ENCODE peak calls at places on chromosomes 6 and 20, in four cellular contexts. A, G, C and L are unnamed samples.

GRCh38 chr6:20808984-20809383 is 274.7 kb downstream of the CDKAL1 start:
- DNase-seq in A (no peak), C (no peak), G (no peak), L (no peak)

GRCh38 chr20:58131581-58132142 is 96.8 kb downstream of the ANKRD60 start:
- DNase-seq in G (peak), C (no peak), A (no peak), L (no peak)

GRCh38 chr6:70337379-70338073 is 34.6 kb upstream of the COL9A1 start:
- DNase-seq in G (no peak), C (peak), A (no peak), L (no peak)

GRCh38 chr6:142886431-142887170 is 58.4 kb downstream of the HIVEP2 start:
- DNase-seq in A (no peak), G (peak), C (no peak), L (no peak)

GRCh38 chr6:42140756-42141602 is 1.4 kb downstream of the C6orf132 start:
- DNase-seq in G (no peak), A (no peak), C (no peak), L (no peak)

GRCh38 chr20:47509104-47509661 is 7.5 kb downstream of the NCOA3 start:
- DNase-seq in A (no peak), C (no peak), G (no peak), L (no peak)

GRCh38 chr6:126444874-126445273 is 105.0 kb downstream of the CENPW start:
- DNase-seq in C (no peak), G (no peak), A (no peak), L (no peak)

GRCh38 chr6:136077834-136078576 is 172.1 kb downstream of the MTFR2 start:
- DNase-seq in G (no peak), A (no peak), C (no peak), L (no peak)

GRCh38 chr20:1508576-1508975 is 17.4 kb upstream of the SIRPB2 start:
- DNase-seq in C (no peak), A (no peak), G (no peak), L (no peak)

GRCh38 chr20:17895641-17896246 is 72.8 kb downstream of the SNX5 start:
- DNase-seq in G (no peak), C (peak), A (no peak), L (no peak)

GRCh38 chr20:52035977-52036376 is 155.6 kb downstream of the ZFP64 start:
- DNase-seq in C (no peak), A (no peak), G (no peak), L (no peak)

GRCh38 chr6:149264629-149265028 is 52.9 kb upstream of the TAB2 start:
- DNase-seq in C (no peak), G (peak), A (no peak), L (no peak)

GRCh38 chr6:167746377-167747151 is 80.1 kb upstream of the AFDN start:
- DNase-seq in C (no peak), G (no peak), A (no peak), L (no peak)

GRCh38 chr6:99348220-99348822 is 1.2 kb downstream of the FAXC start:
- DNase-seq in C (no peak), G (no peak), A (no peak), L (no peak)

GRCh38 chr6:130848945-130849344 is 21.7 kb downstream of the SMLR1 start:
- DNase-seq in C (peak), A (no peak), G (no peak), L (no peak)

GRCh38 chr20:32823737-32824588 is 4.2 kb downstream of the MAPRE1 start:
- DNase-seq in A (no peak), G (peak), C (no peak), L (no peak)

GRCh38 chr20:59747671-59748515 is 143.6 kb downstream of the PHACTR3 start:
- DNase-seq in G (no peak), A (no peak), C (peak), L (no peak)

GRCh38 chr6:36491378-36491965 is 48.7 kb downstream of the KCTD20 start:
- DNase-seq in G (peak), A (no peak), C (no peak), L (no peak)

GRCh38 chr6:100796049-100796823 is 84.9 kb downstream of the ASCC3 start:
- DNase-seq in C (no peak), G (no peak), A (no peak), L (no peak)

GRCh38 chr6:41629128-41629527 is 9.1 kb upstream of the MDFI start:
- DNase-seq in G (no peak), C (no peak), A (no peak), L (no peak)

GRCh38 chr6:127058027-127058426 is 60.4 kb upstream of the RSPO3 start:
- DNase-seq in G (no peak), C (no peak), A (no peak), L (no peak)

DNA sequence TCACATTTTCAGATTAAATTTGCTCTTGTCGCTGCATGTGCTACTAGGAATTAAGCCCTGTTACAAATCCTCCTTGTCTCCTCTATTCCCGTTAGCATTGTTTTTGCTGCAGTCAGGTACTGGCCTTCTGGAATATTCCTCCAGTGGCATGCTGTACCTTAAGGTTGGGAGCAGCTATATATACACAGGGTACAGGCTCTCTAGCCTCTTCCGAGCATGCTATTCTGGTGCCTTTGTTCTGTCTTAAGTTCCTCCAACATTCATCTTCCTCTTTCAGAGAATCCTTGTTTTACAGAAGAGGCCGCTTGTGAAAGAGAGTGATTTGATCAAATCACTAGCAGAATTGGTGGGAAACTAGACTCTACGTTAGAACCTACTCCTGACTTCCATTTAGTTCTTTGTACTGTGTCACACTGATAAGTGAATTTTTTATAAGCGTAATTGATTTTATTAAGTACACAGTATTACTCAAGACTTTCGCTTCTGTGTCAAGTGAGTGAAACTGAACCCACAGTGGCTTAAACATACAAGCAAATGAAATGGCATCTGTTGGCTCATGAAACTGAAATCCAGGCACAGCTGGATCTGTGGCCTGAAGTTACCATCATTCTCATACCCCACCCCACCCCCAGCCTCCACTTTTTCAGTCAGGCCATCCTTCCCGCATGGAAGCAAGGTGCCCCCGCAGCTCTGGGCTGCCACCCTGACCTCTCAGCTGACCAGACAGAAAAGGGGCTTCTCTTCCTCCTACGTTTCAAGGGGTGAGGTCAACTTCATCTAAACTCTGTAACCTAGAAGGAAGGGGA is 102.4 kb downstream of the RPP40 start:
- DNase-seq in G (no peak), C (no peak), A (no peak), L (no peak)
- TF ChIP-seq HMGXB4 in G (no peak), C (no peak), A (no peak), L (no peak)

GRCh38 chr20:62776692-62777527 is 19.4 kb upstream of the MRGBP start:
- DNase-seq in C (peak), A (no peak), G (peak), L (no peak)

GRCh38 chr20:62776035-62776691 is 20.1 kb upstream of the MRGBP start:
- DNase-seq in C (no peak), A (no peak), G (no peak), L (no peak)

GRCh38 chr20:62778601-62779416 is 17.5 kb upstream of the MRGBP start:
- DNase-seq in G (peak), A (no peak), C (no peak), L (peak)

GRCh38 chr20:62778058-62778457 is 18.2 kb upstream of the MRGBP start:
- DNase-seq in G (no peak), C (no peak), A (no peak), L (no peak)

GRCh38 chr20:62777528-62777830 is 18.8 kb upstream of the MRGBP start:
- DNase-seq in A (no peak), C (no peak), G (no peak), L (no peak)
- TF ChIP-seq HMGXB4 in A (no peak), C (no peak), G (no peak), L (no peak)

GRCh38 chr20:4220756-4221155 is 205.4 kb upstream of the RNF24 start:
- DNase-seq in C (no peak), G (no peak), A (no peak), L (no peak)

GRCh38 chr20:4216142-4216735 is 200.9 kb upstream of the RNF24 start:
- DNase-seq in A (no peak), G (no peak), C (no peak), L (no peak)

GRCh38 chr20:4220352-4220751 is 205.0 kb upstream of the RNF24 start:
- DNase-seq in G (no peak), A (no peak), C (no peak), L (no peak)

GRCh38 chr20:4216866-4217265 is 201.5 kb upstream of the RNF24 start:
- DNase-seq in C (no peak), G (no peak), A (no peak), L (no peak)

DNA sequence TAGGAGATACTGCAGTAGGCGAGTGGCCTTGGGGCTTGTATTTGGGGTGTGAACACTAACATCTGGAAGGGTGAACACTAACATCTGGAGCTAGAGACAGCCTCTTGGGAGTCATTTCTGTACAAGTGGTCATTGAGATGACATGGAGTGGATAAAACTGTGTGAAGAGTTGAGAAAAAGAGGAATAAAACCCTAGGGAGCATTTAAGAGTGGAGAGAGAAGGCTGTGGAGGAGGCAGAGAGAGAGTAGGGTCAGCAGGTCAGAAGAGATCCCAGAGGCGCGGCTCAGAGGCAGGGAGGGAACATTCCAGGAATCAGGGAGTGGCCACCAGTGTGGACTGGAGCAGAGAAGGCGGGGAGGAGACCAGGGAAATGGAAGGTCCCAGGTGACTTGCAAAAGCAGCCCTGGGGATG is 202.0 kb upstream of the RNF24 start:
- DNase-seq in C (peak), A (peak), G (peak), L (no peak)
- TF ChIP-seq HMGXB4 in C (no peak), A (no peak), G (no peak), L (no peak)

DNA sequence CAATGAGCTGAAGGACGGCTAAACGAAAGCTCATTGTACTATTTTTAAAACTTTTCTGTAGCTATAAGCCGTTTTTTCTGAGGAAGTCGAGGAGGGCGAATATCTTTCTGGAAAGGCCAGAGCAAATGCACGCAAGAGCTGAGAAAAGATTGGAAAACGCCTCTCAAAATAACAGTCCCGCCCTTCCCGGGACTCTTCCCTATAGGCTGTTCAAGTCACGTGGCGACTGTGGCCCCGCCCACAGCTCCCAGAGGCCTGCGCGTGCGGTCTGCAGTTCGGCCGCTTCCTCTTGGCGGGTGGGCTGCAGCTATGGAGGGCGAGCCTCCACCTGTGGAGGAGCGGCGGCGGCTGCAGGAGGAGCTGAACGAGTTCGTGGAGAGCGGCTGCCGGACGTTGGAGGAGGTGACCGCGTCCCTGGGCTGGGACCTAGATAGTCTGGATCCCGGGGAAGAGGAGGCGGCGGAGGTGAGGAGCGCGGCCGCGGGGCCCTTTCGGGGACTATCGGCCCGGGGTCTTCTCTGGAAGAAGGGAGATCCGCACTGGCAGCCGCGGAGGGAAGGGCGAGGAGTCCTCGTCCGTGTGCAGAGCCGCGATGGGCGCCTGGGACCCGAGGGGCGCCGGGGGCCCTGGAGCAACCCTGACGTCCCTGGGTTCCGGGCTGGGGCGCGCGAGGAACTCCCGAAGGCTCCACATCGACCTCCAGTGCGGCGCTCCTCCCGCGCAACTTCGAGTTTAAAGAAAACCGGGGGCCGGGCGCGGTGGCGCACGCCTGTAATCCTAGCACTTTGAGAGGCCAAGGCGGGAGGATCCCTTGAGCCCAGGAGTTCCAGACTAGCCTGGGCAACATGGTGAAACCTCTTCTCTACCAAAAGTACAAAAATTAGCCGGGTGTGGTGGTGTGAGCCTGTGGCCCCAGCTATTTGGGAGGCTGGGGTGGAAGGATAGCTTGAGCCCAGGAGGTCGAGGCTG is at the start of gene SNRNP48:
- DNase-seq in C (peak), A (peak), G (peak), L (peak)
- TF ChIP-seq HMGXB4 in C (peak), A (no peak), G (peak), L (peak)

GRCh38 chr6:15435468-15435867 is 189.6 kb downstream of the JARID2 start:
- DNase-seq in G (no peak), C (no peak), A (no peak), L (no peak)

GRCh38 chr6:15434823-15435380 is 189.0 kb downstream of the JARID2 start:
- DNase-seq in C (no peak), A (no peak), G (no peak), L (no peak)

GRCh38 chr6:15436451-15436850 is 190.6 kb downstream of the JARID2 start:
- DNase-seq in G (no peak), C (no peak), A (no peak), L (no peak)

GRCh38 chr6:15433517-15433874 is 187.6 kb downstream of the JARID2 start:
- DNase-seq in C (no peak), G (no peak), A (no peak), L (no peak)

DNA sequence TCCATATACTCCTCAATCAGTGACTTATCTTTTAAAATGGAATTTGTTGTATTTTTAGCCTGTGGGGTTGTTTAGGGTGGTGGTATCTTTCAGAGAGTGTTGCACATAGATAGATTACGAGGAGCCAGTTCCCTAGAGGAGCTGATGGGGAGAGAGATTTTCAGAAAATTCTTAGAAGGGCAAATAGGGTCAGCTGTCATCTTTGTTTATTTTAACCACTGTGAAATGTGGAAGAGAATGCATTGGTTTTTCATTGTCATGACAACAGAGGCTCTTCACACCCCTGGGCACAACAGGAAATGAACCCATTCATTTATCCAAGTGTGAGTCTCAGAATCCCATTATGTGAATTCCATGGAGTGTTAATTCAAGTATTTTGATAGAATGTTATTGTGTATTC is 188.4 kb downstream of the JARID2 start:
- DNase-seq in C (no peak), A (no peak), G (no peak), L (no peak)
- TF ChIP-seq HMGXB4 in C (no peak), A (no peak), G (no peak), L (no peak)